ENCODE peak calls at places on chromosomes 6 and 20, in ten cellular contexts. U is tibial nerve, L is ovary, W is stomach, E is A549, K is K562, T is transverse colon, Z is esophagus muscularis mucosa, D is H1, R is sigmoid colon. P is an unnamed sample.

GRCh38 chr6:150276168-150276958 is 92.4 kb upstream of the IYD start:
- DNase-seq in U (no peak), T (no peak), K (peak), R (no peak), E (no peak), Z (no peak), W (no peak), L (no peak), D (no peak), P (no peak)

GRCh38 chr6:136956590-136957573 is 34.8 kb downstream of the SLC35D3 start:
- DNase-seq in D (peak), T (no peak), U (no peak), R (no peak), Z (no peak), L (no peak), E (no peak), K (no peak), W (no peak), P (peak)

GRCh38 chr6:31898200-31899011 is 908 bp upstream of the EHMT2 start:
- DNase-seq in R (no peak), T (peak), W (no peak), D (peak), K (peak), U (no peak), Z (no peak), E (peak), L (peak), P (no peak)

GRCh38 chr6:130677312-130677711 is 149.9 kb upstream of the SMLR1 start:
- DNase-seq in W (no peak), R (no peak), T (no peak), Z (no peak), K (no peak), E (no peak), U (no peak), L (no peak), D (no peak), P (no peak)

GRCh38 chr6:148915889-148916288 is 169.1 kb downstream of the UST start:
- DNase-seq in W (no peak), R (no peak), T (no peak), K (no peak), Z (no peak), D (no peak), L (no peak), U (no peak), E (no peak), P (no peak)

GRCh38 chr20:22684072-22684762 is 99.8 kb upstream of the FOXA2 start:
- DNase-seq in K (peak), T (peak), D (peak), U (peak), E (peak), W (peak), Z (peak), L (peak), R (no peak), P (no peak)

GRCh38 chr6:169069361-169069760 is 184.3 kb downstream of the THBS2 start:
- DNase-seq in R (no peak), L (no peak), K (no peak), T (no peak), E (no peak), W (no peak), U (no peak), D (no peak), Z (no peak), P (no peak)

GRCh38 chr6:39937686-39938333 is 3.5 kb upstream of the MOCS1 start:
- DNase-seq in K (no peak), T (no peak), E (no peak), D (no peak), R (no peak), Z (no peak), W (no peak), U (no peak), L (no peak), P (no peak)

GRCh38 chr20:63854069-63854765 is 7.1 kb upstream of the ABHD16B start:
- DNase-seq in K (no peak), U (no peak), Z (no peak), D (peak), T (no peak), W (no peak), R (no peak), L (peak), E (no peak), P (peak)

GRCh38 chr6:72746276-72746675 is 124.4 kb downstream of the KCNQ5 start:
- DNase-seq in T (no peak), K (no peak), D (no peak), L (no peak), R (no peak), Z (no peak), E (peak), W (no peak), U (no peak), P (no peak)

GRCh38 chr20:7379621-7380220 is 560.5 kb downstream of the HAO1 start:
- DNase-seq in D (no peak), R (no peak), K (no peak), L (no peak), W (no peak), E (no peak), Z (no peak), U (no peak), T (no peak), P (no peak)

GRCh38 chr6:75149253-75149652 is 56.6 kb downstream of the COL12A1 start:
- DNase-seq in U (no peak), D (no peak), R (no peak), E (no peak), K (no peak), L (no peak), W (no peak), T (no peak), Z (no peak), P (no peak)

GRCh38 chr6:156777866-156778614 is 862 bp downstream of the ARID1B start:
- DNase-seq in W (peak), K (peak), L (peak), U (peak), D (peak), T (peak), R (peak), E (peak), Z (no peak), P (peak)

GRCh38 chr6:85464722-85465150 is 14.9 kb downstream of the NT5E start:
- DNase-seq in K (no peak), D (no peak), U (no peak), T (no peak), Z (peak), W (no peak), L (no peak), R (no peak), E (peak), P (no peak)

GRCh38 chr20:35539756-35540212 is 2.1 kb upstream of the ERGIC3 start:
- DNase-seq in R (no peak), D (peak), E (peak), U (peak), L (no peak), K (peak), T (peak), W (peak), Z (no peak), P (no peak)

GRCh38 chr6:169937389-169938261 is 186.2 kb downstream of the ERMARD start:
- DNase-seq in D (no peak), E (no peak), K (no peak), Z (peak), W (no peak), U (no peak), R (no peak), T (no peak), L (no peak), P (no peak)

GRCh38 chr6:23561732-23562131 is 564.3 kb upstream of the NRSN1 start:
- DNase-seq in R (no peak), T (no peak), W (no peak), L (no peak), Z (no peak), E (no peak), D (no peak), U (no peak), K (no peak), P (no peak)

GRCh38 chr6:149265945-149266344 is 51.6 kb upstream of the TAB2 start:
- DNase-seq in T (no peak), E (no peak), Z (no peak), D (no peak), K (no peak), W (no peak), R (no peak), U (no peak), L (no peak), P (no peak)

GRCh38 chr6:55953384-55953783 is 78.0 kb upstream of the BMP5 start:
- DNase-seq in T (no peak), Z (no peak), R (no peak), W (no peak), E (peak), L (no peak), D (no peak), K (no peak), U (no peak), P (no peak)

GRCh38 chr20:39133205-39133604 is 171.1 kb downstream of the DHX35 start:
- DNase-seq in D (no peak), U (no peak), L (no peak), T (no peak), W (no peak), R (no peak), K (no peak), E (no peak), Z (no peak), P (no peak)

GRCh38 chr6:13765570-13765969 is 48.8 kb downstream of the MCUR1 start:
- DNase-seq in R (peak), K (no peak), T (no peak), L (no peak), E (no peak), W (no peak), U (no peak), Z (no peak), D (no peak), P (no peak)

GRCh38 chr6:52149949-52150348 is 36.2 kb upstream of the IL17A start:
- DNase-seq in W (no peak), U (no peak), T (no peak), Z (peak), R (no peak), K (no peak), E (no peak), L (no peak), D (no peak), P (no peak)

GRCh38 chr6:56959938-56960337 is 5.0 kb downstream of the BEND6 start:
- DNase-seq in T (no peak), U (no peak), K (no peak), W (no peak), R (no peak), Z (no peak), D (no peak), L (no peak), E (no peak), P (no peak)

GRCh38 chr6:149985506-149985937 is 21.8 kb downstream of the ULBP1 start:
- DNase-seq in U (no peak), Z (no peak), W (no peak), L (no peak), D (no peak), R (no peak), T (no peak), K (no peak), E (no peak), P (no peak)

GRCh38 chr6:34071111-34071883 is 74.6 kb downstream of the GRM4 start:
- DNase-seq in L (no peak), U (no peak), T (no peak), R (no peak), E (no peak), Z (no peak), W (no peak), K (no peak), D (no peak), P (no peak)
- TF ChIP-seq POLR2A in L (no peak), U (no peak), T (no peak), R (no peak), E (no peak), Z (no peak), W (no peak), K (no peak), D (no peak), P (no peak)

GRCh38 chr20:53658327-53658726 is 64.7 kb upstream of the ZNF217 start:
- DNase-seq in R (no peak), W (no peak), T (no peak), K (no peak), D (no peak), E (no peak), Z (no peak), U (no peak), L (no peak), P (no peak)
- TF ChIP-seq EP300 in R (no peak), W (no peak), T (no peak), K (no peak), D (no peak), E (no peak), Z (no peak), U (no peak), L (no peak), P (no peak)

GRCh38 chr6:155316419-155316818 is 2.1 kb upstream of the TFB1M start:
- DNase-seq in K (no peak), R (no peak), E (no peak), L (no peak), U (no peak), Z (no peak), W (no peak), T (no peak), D (no peak), P (no peak)

GRCh38 chr6:155315516-155315871 is 1.2 kb upstream of the TFB1M start:
- DNase-seq in T (no peak), Z (no peak), E (no peak), R (no peak), W (no peak), K (no peak), L (no peak), U (no peak), D (no peak), P (no peak)

GRCh38 chr6:155314773-155315515 is 660 bp upstream of the TFB1M start:
- DNase-seq in L (no peak), R (peak), Z (no peak), T (peak), W (peak), U (peak), D (no peak), K (peak), E (peak), P (peak)

GRCh38 chr6:155313602-155314091 is 637 bp downstream of the TFB1M start:
- DNase-seq in T (no peak), Z (no peak), U (no peak), R (no peak), D (no peak), L (no peak), E (peak), W (no peak), K (peak), P (no peak)

DNA sequence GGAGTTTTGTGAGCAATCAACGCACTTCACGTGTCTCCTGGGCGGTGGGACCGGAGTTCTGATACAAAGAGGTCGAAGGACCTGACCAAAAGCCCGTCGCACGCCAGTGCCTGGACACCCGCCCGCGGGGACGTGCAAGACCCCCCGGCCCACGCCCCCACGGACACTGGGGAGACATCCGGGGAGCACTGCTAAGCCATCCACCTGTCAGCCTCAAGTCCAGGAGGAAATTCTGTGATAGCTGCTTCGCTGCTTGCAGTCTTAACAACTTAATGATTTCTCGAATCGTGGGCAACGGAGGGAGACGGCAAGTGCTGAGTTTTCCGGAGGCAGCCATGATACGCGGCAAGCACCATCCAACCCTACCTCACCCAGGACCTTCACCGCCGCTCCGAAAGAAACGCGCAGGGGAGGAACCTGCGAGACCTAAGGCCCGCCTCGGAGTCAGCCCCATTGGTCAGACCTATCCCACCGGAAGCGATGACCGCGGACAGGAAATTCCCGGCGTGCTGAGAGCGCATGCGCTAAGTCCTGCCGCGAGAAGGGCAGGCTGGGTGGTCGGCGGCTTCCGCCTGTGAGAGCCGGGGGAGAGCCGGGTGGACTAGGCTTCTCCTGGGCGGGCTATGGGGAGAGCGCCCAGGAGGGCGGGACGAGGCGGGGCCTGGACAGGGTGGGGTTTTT is at the start of gene TFB1M:
- DNase-seq in D (peak), U (peak), L (peak), T (peak), E (peak), Z (peak), W (peak), K (peak), R (peak), P (peak)
- TF ChIP-seq POLR2A in D (peak), U (peak), L (peak), T (peak), E (peak), Z (peak), W (no peak), K (peak), R (peak), P (no peak)

GRCh38 chr20:951384-952169 is 35.4 kb upstream of the ANGPT4 start:
- DNase-seq in R (no peak), E (peak), K (no peak), D (no peak), L (no peak), U (no peak), W (no peak), Z (no peak), T (no peak), P (no peak)
- TF ChIP-seq EP300 in R (no peak), E (no peak), K (no peak), D (no peak), L (no peak), U (no peak), W (no peak), Z (no peak), T (no peak), P (no peak)

GRCh38 chr6:160293844-160294243 is 35.2 kb upstream of the SLC22A2 start:
- DNase-seq in U (peak), D (no peak), T (peak), R (no peak), K (no peak), Z (no peak), L (no peak), E (no peak), W (peak), P (peak)

GRCh38 chr6:160297310-160297709 is 38.7 kb upstream of the SLC22A2 start:
- DNase-seq in U (no peak), K (no peak), W (no peak), Z (no peak), D (no peak), T (peak), R (no peak), E (peak), L (no peak), P (no peak)

GRCh38 chr6:160300076-160300695 is 41.6 kb upstream of the SLC22A2 start:
- DNase-seq in W (peak), R (no peak), Z (no peak), K (no peak), T (peak), U (no peak), L (no peak), D (no peak), E (peak), P (peak)

GRCh38 chr6:160301341-160301740 is 42.7 kb upstream of the SLC22A2 start:
- DNase-seq in Z (no peak), E (no peak), L (no peak), R (no peak), U (no peak), D (no peak), K (no peak), W (no peak), T (no peak), P (no peak)

DNA sequence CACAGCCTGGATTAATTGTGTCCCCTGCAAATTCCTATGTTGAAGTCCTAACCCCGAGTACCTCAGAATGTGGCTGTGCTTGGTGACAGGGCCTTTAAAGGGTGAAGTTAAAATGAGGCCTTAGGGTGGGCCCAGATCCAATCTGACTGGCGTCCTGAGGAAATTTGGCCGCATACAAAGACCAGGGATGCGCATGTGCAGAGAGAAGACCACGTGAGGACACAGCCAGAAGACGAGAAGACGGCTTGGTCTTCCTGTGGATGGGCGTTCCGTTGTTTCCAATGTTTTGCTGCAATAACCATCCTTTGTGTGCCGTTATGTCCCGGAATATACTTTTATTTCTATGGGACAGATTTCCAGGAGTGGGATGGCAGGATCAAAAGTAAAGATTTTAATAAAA is 40.9 kb upstream of the SLC22A2 start:
- DNase-seq in E (no peak), K (no peak), T (no peak), W (no peak), R (no peak), Z (no peak), U (no peak), L (no peak), D (no peak), P (no peak)
- TF ChIP-seq POLR2A in E (no peak), K (no peak), T (no peak), W (no peak), R (no peak), Z (no peak), U (no peak), L (no peak), D (no peak), P (no peak)